ENCODE peak calls at places on chromosome 1, in six cellular contexts. N is adrenal gland, A is neuronal stem cell, Q is PC-9, P is cardiac muscle cell, L is upper lobe of right lung. Y is an unnamed sample. For H3K4me1, the result is how much of the 10 kb centered on the place peaks cover.

GRCh38 chr1:10033359-10033845 is 644 bp downstream of the UBE4B start:
- DNase-seq in N (peak), L (no peak), P (peak), Q (peak), A (no peak), Y (peak)

GRCh38 chr1:22557341-22557950 is 5.8 kb upstream of the EPHA8 start:
- DNase-seq in A (no peak), N (no peak), L (no peak), Q (no peak), P (peak), Y (no peak)

GRCh38 chr1:39721664-39722063 is 17.0 kb upstream of the PPIE start:
- DNase-seq in A (no peak), N (no peak), P (no peak), L (no peak), Q (no peak), Y (no peak)

GRCh38 chr1:229058716-229059115 is 212.2 kb upstream of the RAB4A start:
- DNase-seq in Q (no peak), P (peak), N (no peak), A (no peak), L (no peak), Y (peak)

GRCh38 chr1:243549108-243549507 is 293.3 kb downstream of the SDCCAG8 start:
- DNase-seq in L (no peak), Q (peak), P (peak), N (no peak), A (no peak), Y (no peak)

GRCh38 chr1:89930579-89930978 is 64.3 kb upstream of the ZNF326 start:
- DNase-seq in A (no peak), P (no peak), N (no peak), L (no peak), Q (no peak), Y (no peak)

GRCh38 chr1:35707253-35708178 is 11.2 kb downstream of the C1orf216 start:
- DNase-seq in N (no peak), P (peak), Q (peak), A (peak), L (no peak), Y (no peak)

GRCh38 chr1:26378088-26378878 is 5.7 kb upstream of the ZNF683 start:
- DNase-seq in N (peak), Q (peak), A (no peak), P (peak), L (no peak), Y (no peak)

GRCh38 chr1:112393634-112393976 is 2.4 kb upstream of the CTTNBP2NL start:
- DNase-seq in A (no peak), Q (peak), P (peak), L (no peak), N (no peak), Y (no peak)

GRCh38 chr1:65939187-65939586 is 146.5 kb downstream of the PDE4B start:
- DNase-seq in L (no peak), A (no peak), N (no peak), Q (no peak), P (no peak), Y (no peak)

GRCh38 chr1:150544204-150544603 is 5.0 kb upstream of the ADAMTSL4 start:
- DNase-seq in N (no peak), P (no peak), Q (no peak), L (no peak), A (no peak), Y (no peak)

GRCh38 chr1:82160036-82160435 is 359.3 kb downstream of the ADGRL2 start:
- DNase-seq in N (no peak), P (no peak), A (no peak), Q (no peak), L (no peak), Y (no peak)

GRCh38 chr1:31529999-31530705 is 46.2 kb upstream of the TINAGL1 start:
- DNase-seq in A (no peak), Q (no peak), L (no peak), N (no peak), P (no peak), Y (no peak)

GRCh38 chr1:31535561-31535960 is 40.8 kb upstream of the TINAGL1 start:
- DNase-seq in L (no peak), A (no peak), Q (no peak), N (no peak), P (no peak), Y (no peak)

GRCh38 chr1:31532114-31532644 is 44.1 kb upstream of the TINAGL1 start:
- DNase-seq in A (no peak), L (no peak), Q (no peak), N (no peak), P (no peak), Y (no peak)

GRCh38 chr1:31531177-31532000 is 44.9 kb upstream of the TINAGL1 start:
- DNase-seq in A (no peak), P (peak), Q (peak), N (no peak), L (no peak), Y (no peak)
- H3K4me1 ChIP-seq in A (under half), P (under half), Q (under half), N (under half), L (under half), Y (under half)

GRCh38 chr1:51650198-51650597 is 33.3 kb downstream of the OSBPL9 start:
- DNase-seq in L (no peak), N (no peak), Q (no peak), A (no peak), P (no peak), Y (no peak)
- H3K4me1 ChIP-seq in L (under half), N (under half), Q (half or more), A (under half), P (under half), Y (under half)

GRCh38 chr1:87196110-87196509 is 132.6 kb upstream of the LMO4 start:
- DNase-seq in L (no peak), Q (no peak), A (no peak), N (no peak), P (no peak), Y (no peak)
- H3K4me1 ChIP-seq in L (under half), Q (under half), A (under half), N (under half), P (under half), Y (under half)

GRCh38 chr1:151831256-151831591 is 378 bp downstream of the RORC start:
- DNase-seq in A (no peak), Q (no peak), N (no peak), L (no peak), P (no peak), Y (no peak)

GRCh38 chr1:151831605-151832004 is at the start of gene RORC:
- DNase-seq in Q (no peak), L (peak), A (no peak), P (no peak), N (no peak), Y (peak)

GRCh38 chr1:151833172-151833571 is 1.6 kb upstream of the RORC start:
- DNase-seq in Q (no peak), L (peak), A (no peak), N (no peak), P (no peak), Y (no peak)

GRCh38 chr1:151834239-151834638 is 2.6 kb upstream of the RORC start:
- DNase-seq in P (no peak), L (no peak), N (no peak), Q (no peak), A (no peak), Y (no peak)

GRCh38 chr1:151832318-151832984 is 849 bp upstream of the RORC start:
- DNase-seq in L (peak), P (peak), N (peak), Q (peak), A (no peak), Y (peak)
- H3K4me1 ChIP-seq in L (under half), P (under half), N (under half), Q (under half), A (under half), Y (under half)

GRCh38 chr1:110006516-110006915 is 22.0 kb downstream of the AHCYL1 start:
- DNase-seq in Q (no peak), P (no peak), A (no peak), N (no peak), L (no peak), Y (no peak)

GRCh38 chr1:110004583-110004982 is 20.0 kb downstream of the AHCYL1 start:
- DNase-seq in P (no peak), A (no peak), Q (peak), L (no peak), N (no peak), Y (no peak)

GRCh38 chr1:110007045-110007444 is 22.5 kb downstream of the AHCYL1 start:
- DNase-seq in P (no peak), L (no peak), Q (no peak), A (no peak), N (no peak), Y (no peak)

GRCh38 chr1:110007458-110007857 is 22.9 kb downstream of the AHCYL1 start:
- DNase-seq in L (no peak), A (no peak), P (no peak), Q (no peak), N (no peak), Y (no peak)

DNA sequence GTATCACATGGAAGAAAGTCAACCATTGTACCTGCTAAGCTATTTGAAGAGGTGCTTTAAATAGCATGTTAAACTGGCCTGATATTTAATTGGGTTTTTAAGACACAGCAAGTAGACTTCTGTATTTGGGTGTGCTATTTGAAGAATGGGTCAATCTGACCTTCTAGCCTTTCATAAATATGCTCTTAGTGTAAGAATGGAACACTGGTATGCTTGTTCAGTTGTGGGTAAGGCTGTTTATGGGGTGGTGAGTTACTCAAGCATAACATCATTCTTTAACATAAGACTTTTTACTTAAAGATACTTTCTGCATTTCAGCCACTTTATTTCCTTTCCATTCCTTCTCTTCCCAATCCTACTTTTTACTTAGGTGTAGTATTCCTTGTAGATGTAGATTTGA is 21.4 kb downstream of the AHCYL1 start:
- DNase-seq in L (no peak), A (no peak), Q (no peak), P (no peak), N (no peak), Y (no peak)
- H3K4me1 ChIP-seq in L (half or more), A (under half), Q (half or more), P (under half), N (under half), Y (under half)

Y was measured in prostate gland.